ENCODE peak calls at places on chromosomes 2 and 18, in five cellular contexts. One of them, this sample, is unnamed.

GRCh38 chr2:159217661-159218060 is 68.8 kb downstream of the WDSUB1 start:
- DNase-seq in HuH-7: no peak
- DNase-seq in DMS79: no peak
- DNase-seq in GM12864: no peak
- DNase-seq in psoas muscle: no peak
- DNase-seq in this sample: no peak

GRCh38 chr2:120828832-120829632 is 93.4 kb downstream of the GLI2 start:
- DNase-seq in DMS79: no peak
- DNase-seq in HuH-7: no peak
- DNase-seq in GM12864: no peak
- DNase-seq in psoas muscle: no peak
- DNase-seq in this sample: no peak

GRCh38 chr2:239600194-239600593 is 199.4 kb upstream of the HDAC4 start:
- DNase-seq in GM12864: no peak
- DNase-seq in HuH-7: no peak
- DNase-seq in DMS79: no peak
- DNase-seq in psoas muscle: no peak
- DNase-seq in this sample: no peak

GRCh38 chr2:54456526-54457325 is 599 bp downstream of the SPTBN1 start:
- DNase-seq in psoas muscle: peak; percentile 47
- DNase-seq in DMS79: no peak
- DNase-seq in HuH-7: peak; percentile 58
- DNase-seq in GM12864: no peak
- DNase-seq in this sample: no peak

GRCh38 chr2:28293416-28293815 is 99.2 kb upstream of the FOSL2 start:
- DNase-seq in GM12864: no peak
- DNase-seq in DMS79: no peak
- DNase-seq in psoas muscle: no peak
- DNase-seq in HuH-7: no peak
- DNase-seq in this sample: no peak

GRCh38 chr2:3423492-3424170 is 44.1 kb downstream of the TRAPPC12 start:
- DNase-seq in psoas muscle: peak; percentile 72
- DNase-seq in GM12864: no peak
- DNase-seq in HuH-7: peak; percentile 82
- DNase-seq in DMS79: no peak
- DNase-seq in this sample: peak; percentile 76

GRCh38 chr2:85188852-85189251 is 55.7 kb downstream of the TCF7L1 start:
- DNase-seq in psoas muscle: no peak
- DNase-seq in GM12864: no peak
- DNase-seq in HuH-7: no peak
- DNase-seq in DMS79: no peak
- DNase-seq in this sample: no peak

GRCh38 chr18:63439334-63439733 is 17.1 kb upstream of the VPS4B start:
- DNase-seq in GM12864: no peak
- DNase-seq in HuH-7: peak; percentile 48
- DNase-seq in DMS79: no peak
- DNase-seq in psoas muscle: no peak
- DNase-seq in this sample: peak; percentile 50

GRCh38 chr2:40230717-40231300 is 221.1 kb downstream of the SLC8A1 start:
- DNase-seq in GM12864: no peak
- DNase-seq in HuH-7: no peak
- DNase-seq in psoas muscle: no peak
- DNase-seq in DMS79: no peak
- DNase-seq in this sample: peak; percentile 43

GRCh38 chr18:75247601-75248421 is 37.2 kb downstream of the TSHZ1 start:
- DNase-seq in GM12864: no peak
- DNase-seq in HuH-7: no peak
- DNase-seq in DMS79: peak; percentile 15
- DNase-seq in psoas muscle: no peak
- DNase-seq in this sample: peak; percentile 29

This sample was measured in COLO829.